ENCODE peak calls at places on chromosomes 7 and 10, in four cellular contexts. One of them, this sample, is unnamed.

GRCh38 chr10:131961777-131962450 is 19.8 kb downstream of the BNIP3 start:
- DNase-seq in heart left ventricle: no peak
- DNase-seq in cardiac muscle cell: no peak
- DNase-seq in GM12878: no peak
- DNase-seq in this sample: peak; percentile 62

GRCh38 chr7:66522518-66522917 is 106.2 kb upstream of the KCTD7 start:
- DNase-seq in heart left ventricle: no peak
- DNase-seq in cardiac muscle cell: no peak
- DNase-seq in GM12878: no peak
- DNase-seq in this sample: no peak

GRCh38 chr7:46179211-46179610 is 258.1 kb upstream of the IGFBP3 start:
- DNase-seq in heart left ventricle: no peak
- DNase-seq in cardiac muscle cell: no peak
- DNase-seq in GM12878: no peak
- DNase-seq in this sample: no peak

GRCh38 chr7:93147358-93147757 is 827 bp downstream of the SAMD9L start:
- DNase-seq in heart left ventricle: no peak
- DNase-seq in cardiac muscle cell: peak; percentile 68
- DNase-seq in GM12878: peak; percentile 51
- DNase-seq in this sample: no peak

GRCh38 chr10:80537086-80537704 is 507 bp upstream of the SH2D4B start:
- DNase-seq in heart left ventricle: no peak
- DNase-seq in cardiac muscle cell: peak; percentile 27
- DNase-seq in GM12878: no peak
- DNase-seq in this sample: no peak

GRCh38 chr7:27101906-27102577 is 441 bp downstream of the HOXA2 start:
- DNase-seq in heart left ventricle: no peak
- DNase-seq in cardiac muscle cell: no peak
- DNase-seq in GM12878: no peak
- DNase-seq in this sample: no peak

GRCh38 chr7:103106336-103107070 is 31.6 kb downstream of the ARMC10 start:
- DNase-seq in heart left ventricle: no peak
- DNase-seq in cardiac muscle cell: peak; percentile 7
- DNase-seq in GM12878: no peak
- DNase-seq in this sample: no peak

GRCh38 chr7:8442814-8443304 is 9.4 kb downstream of the NXPH1 start:
- DNase-seq in heart left ventricle: no peak
- DNase-seq in cardiac muscle cell: peak; percentile 42
- DNase-seq in GM12878: no peak
- DNase-seq in this sample: peak; percentile 82

GRCh38 chr7:158322616-158323530 is 264.8 kb downstream of the PTPRN2 start:
- DNase-seq in heart left ventricle: no peak
- DNase-seq in cardiac muscle cell: no peak
- DNase-seq in GM12878: no peak
- DNase-seq in this sample: no peak

GRCh38 chr10:97466755-97467154 is 20.8 kb downstream of the ZDHHC16 start:
- DNase-seq in heart left ventricle: no peak
- DNase-seq in cardiac muscle cell: no peak
- DNase-seq in GM12878: no peak
- DNase-seq in this sample: no peak

GRCh38 chr7:98740643-98741042 is 123.6 kb downstream of the NPTX2 start:
- DNase-seq in heart left ventricle: no peak
- DNase-seq in cardiac muscle cell: no peak
- DNase-seq in GM12878: no peak
- DNase-seq in this sample: no peak

GRCh38 chr10:104548090-104548489 is 93.0 kb upstream of the SORCS3 start:
- DNase-seq in heart left ventricle: no peak
- DNase-seq in cardiac muscle cell: peak; percentile 21
- DNase-seq in GM12878: no peak
- DNase-seq in this sample: no peak

DNA sequence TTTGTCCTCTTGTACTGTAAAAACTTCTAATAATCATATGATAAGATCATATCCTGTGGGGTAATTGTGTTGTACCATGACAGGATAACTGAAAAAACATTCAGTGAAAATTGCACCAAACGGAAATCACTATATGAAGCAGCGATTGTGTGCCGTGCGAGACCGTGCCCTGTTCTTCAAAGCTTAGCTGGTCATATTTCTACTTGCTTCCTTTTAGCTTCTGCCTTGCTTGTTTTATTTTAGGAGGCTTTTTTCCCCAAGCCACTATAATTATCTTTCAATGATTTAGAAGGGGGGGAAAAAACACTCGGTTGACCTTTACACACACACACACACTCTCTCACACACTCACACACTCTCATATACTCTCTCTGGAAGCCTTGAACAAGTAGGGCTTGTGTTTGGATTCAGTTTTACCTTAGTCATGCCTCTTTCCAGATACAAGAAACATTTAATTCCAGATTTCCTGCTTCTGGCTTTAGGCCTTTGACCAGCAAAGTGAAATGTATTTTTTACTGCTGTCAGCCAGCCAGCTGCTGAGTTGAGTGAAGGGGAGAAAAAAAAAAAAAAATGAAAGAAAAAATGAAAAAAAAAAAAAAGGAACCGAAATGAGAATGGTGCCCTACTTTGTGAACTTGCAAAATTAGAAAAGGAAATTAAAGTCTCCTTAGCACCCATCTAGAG is 181.4 kb downstream of the ARID5B start:
- DNase-seq in heart left ventricle: no peak
- DNase-seq in cardiac muscle cell: peak; percentile 83
- DNase-seq in GM12878: peak; percentile 51
- DNase-seq in this sample: no peak
- H3K4me1 ChIP-seq in heart left ventricle: peaks cover 43% of the 10 kb centered on the region
- H3K4me1 ChIP-seq in cardiac muscle cell: peaks cover 21% of the 10 kb centered on the region
- H3K4me1 ChIP-seq in GM12878: peaks cover 58% of the 10 kb centered on the region
- H3K4me1 ChIP-seq in this sample: peaks cover 44% of the 10 kb centered on the region

GRCh38 chr10:5942471-5942870 is 34.9 kb downstream of the IL15RA start:
- DNase-seq in heart left ventricle: peak; percentile 84
- DNase-seq in cardiac muscle cell: no peak
- DNase-seq in GM12878: no peak
- DNase-seq in this sample: no peak
- H3K4me1 ChIP-seq in heart left ventricle: peaks cover 28% of the 10 kb centered on the region
- H3K4me1 ChIP-seq in cardiac muscle cell: no peaks in the 10 kb centered on the region
- H3K4me1 ChIP-seq in GM12878: no peaks in the 10 kb centered on the region
- H3K4me1 ChIP-seq in this sample: peaks cover 54% of the 10 kb centered on the region

GRCh38 chr10:44960482-44961230 is 1.1 kb downstream of the RASSF4 start:
- DNase-seq in heart left ventricle: no peak
- DNase-seq in cardiac muscle cell: no peak
- DNase-seq in GM12878: no peak
- DNase-seq in this sample: no peak

GRCh38 chr10:44960098-44960480 is 487 bp downstream of the RASSF4 start:
- DNase-seq in heart left ventricle: no peak
- DNase-seq in cardiac muscle cell: no peak
- DNase-seq in GM12878: no peak
- DNase-seq in this sample: no peak

GRCh38 chr10:44958897-44959242 is 732 bp upstream of the RASSF4 start:
- DNase-seq in heart left ventricle: no peak
- DNase-seq in cardiac muscle cell: no peak
- DNase-seq in GM12878: no peak
- DNase-seq in this sample: no peak

GRCh38 chr10:44958196-44958896 is 1.3 kb upstream of the RASSF4 start:
- DNase-seq in heart left ventricle: no peak
- DNase-seq in cardiac muscle cell: peak; percentile 58
- DNase-seq in GM12878: no peak
- DNase-seq in this sample: no peak

DNA sequence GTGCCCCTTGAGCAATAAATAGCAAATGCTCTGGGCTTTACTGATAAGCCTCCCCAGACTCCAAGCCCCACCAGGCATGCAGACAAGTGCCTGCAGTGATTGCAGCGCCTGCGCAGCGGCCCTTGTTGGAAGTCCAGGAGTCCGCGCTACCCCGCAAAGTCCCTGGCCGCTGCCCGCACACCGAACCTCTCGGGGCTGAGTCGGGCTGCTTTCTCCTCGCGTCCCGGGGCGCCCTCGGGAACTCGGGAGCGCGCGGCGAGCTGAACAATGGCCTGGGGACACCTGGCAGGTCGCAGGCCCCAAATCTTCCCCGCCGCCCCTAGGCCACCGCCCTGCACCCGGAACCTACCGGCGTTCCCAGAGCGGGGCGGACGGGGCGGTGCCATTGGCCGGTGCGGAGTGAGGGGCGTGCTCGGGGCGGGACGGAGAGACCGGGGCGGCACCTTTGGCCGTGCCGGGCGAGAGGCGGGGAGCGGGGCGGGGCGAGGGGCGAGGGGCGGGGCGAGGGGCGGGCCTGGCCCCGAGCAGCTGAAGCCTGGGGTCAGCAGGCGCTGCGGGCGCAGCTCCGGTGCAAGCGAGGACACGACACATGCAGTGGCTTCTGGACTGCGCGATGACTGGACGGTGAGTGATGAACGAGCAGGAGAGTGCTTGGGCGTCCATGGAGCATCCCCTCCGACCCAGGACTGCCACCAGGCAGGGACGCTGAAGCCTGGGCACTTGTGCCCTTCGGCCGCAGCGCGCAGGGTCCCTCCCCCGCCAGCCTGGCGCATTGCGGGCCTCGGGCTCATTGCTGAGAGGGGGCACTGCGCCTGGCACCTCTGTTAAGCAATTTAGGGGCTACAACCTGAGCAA is at the start of gene RASSF4:
- DNase-seq in heart left ventricle: peak; percentile 98
- DNase-seq in cardiac muscle cell: peak; percentile 87
- DNase-seq in GM12878: no peak
- DNase-seq in this sample: peak; percentile 98
- H3K4me1 ChIP-seq in heart left ventricle: peaks cover 45% of the 10 kb centered on the region
- H3K4me1 ChIP-seq in cardiac muscle cell: peaks cover 58% of the 10 kb centered on the region
- H3K4me1 ChIP-seq in GM12878: peaks cover 44% of the 10 kb centered on the region
- H3K4me1 ChIP-seq in this sample: peaks cover 44% of the 10 kb centered on the region

DNA sequence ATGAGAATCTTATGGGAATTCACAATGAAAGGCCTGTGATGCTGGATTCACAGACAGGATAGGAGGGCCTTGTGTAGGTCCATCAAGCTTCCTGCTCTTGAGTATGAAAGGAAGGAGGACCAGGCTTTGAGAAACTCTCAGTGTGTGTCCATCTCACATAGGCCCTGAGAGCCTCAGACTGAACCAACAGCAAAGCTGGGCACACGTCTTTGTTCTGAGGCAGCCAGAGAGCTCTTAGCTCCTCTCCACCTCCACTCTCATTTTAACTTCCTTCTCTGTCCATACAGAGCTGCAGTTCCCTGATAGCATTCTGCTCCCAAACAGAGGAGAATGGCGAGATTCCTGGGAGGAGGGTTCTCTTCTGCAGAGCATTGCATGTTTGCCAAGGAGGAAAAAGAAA is 515.6 kb downstream of the CALN1 start:
- DNase-seq in heart left ventricle: no peak
- DNase-seq in cardiac muscle cell: no peak
- DNase-seq in GM12878: no peak
- DNase-seq in this sample: no peak
- H3K4me1 ChIP-seq in heart left ventricle: no peaks in the 10 kb centered on the region
- H3K4me1 ChIP-seq in cardiac muscle cell: no peaks in the 10 kb centered on the region
- H3K4me1 ChIP-seq in GM12878: no peaks in the 10 kb centered on the region
- H3K4me1 ChIP-seq in this sample: no peaks in the 10 kb centered on the region

GRCh38 chr10:95286707-95287106 is 4.1 kb downstream of the PDLIM1 start:
- DNase-seq in heart left ventricle: no peak
- DNase-seq in cardiac muscle cell: no peak
- DNase-seq in GM12878: no peak
- DNase-seq in this sample: no peak
- H3K4me1 ChIP-seq in heart left ventricle: peaks cover 35% of the 10 kb centered on the region
- H3K4me1 ChIP-seq in cardiac muscle cell: peaks cover 30% of the 10 kb centered on the region
- H3K4me1 ChIP-seq in GM12878: peaks cover 19% of the 10 kb centered on the region
- H3K4me1 ChIP-seq in this sample: peaks cover 36% of the 10 kb centered on the region

GRCh38 chr10:34764347-34764991 is 50.6 kb downstream of the PARD3 start:
- DNase-seq in heart left ventricle: no peak
- DNase-seq in cardiac muscle cell: no peak
- DNase-seq in GM12878: no peak
- DNase-seq in this sample: no peak
- H3K4me1 ChIP-seq in heart left ventricle: peaks cover 16% of the 10 kb centered on the region
- H3K4me1 ChIP-seq in cardiac muscle cell: peaks cover 52% of the 10 kb centered on the region
- H3K4me1 ChIP-seq in GM12878: no peaks in the 10 kb centered on the region
- H3K4me1 ChIP-seq in this sample: peaks cover 23% of the 10 kb centered on the region

GRCh38 chr10:122379537-122379936 is 5.0 kb downstream of the PLEKHA1 start:
- DNase-seq in heart left ventricle: no peak
- DNase-seq in cardiac muscle cell: no peak
- DNase-seq in GM12878: no peak
- DNase-seq in this sample: no peak

GRCh38 chr10:122379041-122379440 is 4.5 kb downstream of the PLEKHA1 start:
- DNase-seq in heart left ventricle: no peak
- DNase-seq in cardiac muscle cell: no peak
- DNase-seq in GM12878: no peak
- DNase-seq in this sample: no peak

GRCh38 chr10:122376364-122376961 is 2.0 kb downstream of the PLEKHA1 start:
- DNase-seq in heart left ventricle: no peak
- DNase-seq in cardiac muscle cell: no peak
- DNase-seq in GM12878: no peak
- DNase-seq in this sample: no peak

GRCh38 chr10:122381680-122382079 is 7.2 kb downstream of the PLEKHA1 start:
- DNase-seq in heart left ventricle: no peak
- DNase-seq in cardiac muscle cell: no peak
- DNase-seq in GM12878: no peak
- DNase-seq in this sample: no peak

DNA sequence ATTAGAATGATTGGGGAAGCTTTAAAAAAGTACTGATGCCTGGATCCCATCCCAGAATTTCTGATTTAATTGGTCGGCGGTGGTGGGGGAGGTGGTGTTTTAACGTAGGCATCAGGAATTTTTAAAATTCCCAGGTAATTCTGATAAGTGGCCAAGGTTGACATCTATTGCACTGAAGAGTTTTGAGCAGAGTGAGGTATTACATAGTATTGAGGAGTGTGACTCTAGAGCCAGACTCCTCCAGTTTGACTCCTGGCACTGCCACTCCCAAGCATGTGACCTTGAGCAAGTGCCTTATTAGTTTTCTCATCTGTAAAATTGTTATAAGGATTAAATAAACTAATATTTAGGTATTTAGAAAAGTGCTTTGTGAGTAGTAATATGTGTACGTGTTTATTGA is 6.2 kb downstream of the PLEKHA1 start:
- DNase-seq in heart left ventricle: no peak
- DNase-seq in cardiac muscle cell: no peak
- DNase-seq in GM12878: no peak
- DNase-seq in this sample: no peak
- H3K4me1 ChIP-seq in heart left ventricle: peaks cover 9% of the 10 kb centered on the region
- H3K4me1 ChIP-seq in cardiac muscle cell: peaks cover 2% of the 10 kb centered on the region
- H3K4me1 ChIP-seq in GM12878: peaks cover 4% of the 10 kb centered on the region
- H3K4me1 ChIP-seq in this sample: no peaks in the 10 kb centered on the region

DNA sequence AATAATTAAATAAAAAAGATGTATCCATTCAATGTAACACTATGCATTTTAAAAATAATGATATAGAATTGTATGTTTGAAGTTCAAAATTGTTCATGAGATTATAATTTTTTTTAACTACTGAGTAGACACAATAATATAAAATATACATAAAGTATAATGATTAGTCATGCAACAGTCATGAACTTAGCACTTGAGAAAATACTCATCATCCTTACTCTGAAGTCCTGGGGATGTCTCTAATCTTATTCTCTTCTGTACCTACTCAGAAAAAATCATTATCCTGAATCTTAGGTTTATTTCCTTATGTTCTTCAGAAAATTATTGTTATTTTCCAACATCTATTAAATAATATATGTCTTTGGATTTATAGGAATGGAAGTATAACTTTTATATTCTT is 26.4 kb upstream of the IKZF1 start:
- DNase-seq in heart left ventricle: no peak
- DNase-seq in cardiac muscle cell: no peak
- DNase-seq in GM12878: no peak
- DNase-seq in this sample: no peak
- H3K4me1 ChIP-seq in heart left ventricle: no peaks in the 10 kb centered on the region
- H3K4me1 ChIP-seq in cardiac muscle cell: no peaks in the 10 kb centered on the region
- H3K4me1 ChIP-seq in GM12878: peaks cover 53% of the 10 kb centered on the region
- H3K4me1 ChIP-seq in this sample: peaks cover 5% of the 10 kb centered on the region